ENCODE peak calls at places on chromosomes 5 and 9, in five cellular contexts. C is PC-3; L is CD4-positive, alpha-beta T cell; Q is ovary; B is IMR-90. Y is an unnamed sample. For H3K9me3, the result is how much of the 10 kb centered on the place peaks cover.

GRCh38 chr5:132877938-132878337 is 4.5 kb downstream of the LEAP2 start:
- DNase-seq in C (peak), Q (no peak), B (peak), L (no peak), Y (no peak)

GRCh38 chr5:39517800-39518199 is 93.0 kb upstream of the DAB2 start:
- DNase-seq in Q (no peak), B (peak), L (no peak), C (peak), Y (no peak)

GRCh38 chr5:172868436-172868923 is 34.4 kb downstream of the ERGIC1 start:
- DNase-seq in L (no peak), B (peak), Q (no peak), C (peak), Y (no peak)

GRCh38 chr5:82335807-82336206 is 57.7 kb upstream of the RPS23 start:
- DNase-seq in Q (no peak), L (no peak), C (peak), B (peak), Y (no peak)

GRCh38 chr9:98248737-98249474 is 6.5 kb downstream of the TBC1D2 start:
- DNase-seq in L (no peak), C (peak), B (peak), Q (no peak), Y (no peak)

GRCh38 chr9:137534256-137535119 is 15.7 kb downstream of the PNPLA7 start:
- DNase-seq in Q (no peak), B (peak), C (peak), L (no peak), Y (no peak)

GRCh38 chr9:14302405-14302804 is 11.5 kb downstream of the NFIB start:
- DNase-seq in L (no peak), Q (no peak), C (no peak), B (no peak), Y (no peak)

GRCh38 chr5:89351232-89351631 is 468.2 kb upstream of the MEF2C start:
- DNase-seq in Q (no peak), B (peak), L (no peak), C (peak), Y (no peak)

GRCh38 chr9:127975376-127976315 is 5.1 kb downstream of the EEIG1 start:
- DNase-seq in B (no peak), C (no peak), Q (peak), L (no peak), Y (no peak)

GRCh38 chr9:122302541-122302940 is 37.9 kb downstream of the MRRF start:
- DNase-seq in L (no peak), Q (no peak), C (no peak), B (peak), Y (no peak)

GRCh38 chr9:13896922-13897835 is 416.8 kb downstream of the NFIB start:
- DNase-seq in Q (no peak), L (no peak), C (no peak), B (no peak), Y (no peak)

GRCh38 chr5:24163091-24163490 is 481.7 kb downstream of the CDH10 start:
- DNase-seq in B (no peak), L (no peak), C (peak), Q (no peak), Y (no peak)

GRCh38 chr9:71541436-71541835 is 226.9 kb downstream of the CEMIP2 start:
- DNase-seq in C (no peak), B (no peak), L (no peak), Q (no peak), Y (no peak)

GRCh38 chr5:92332039-92332438 is 948.9 kb upstream of the ARRDC3 start:
- DNase-seq in Q (no peak), C (peak), L (no peak), B (peak), Y (no peak)

GRCh38 chr5:24864244-24864643 is 219.5 kb upstream of the CDH10 start:
- DNase-seq in B (no peak), Q (no peak), C (no peak), L (no peak), Y (no peak)

GRCh38 chr5:16935271-16936149 is 578 bp downstream of the MYO10 start:
- DNase-seq in Q (peak), L (no peak), C (peak), B (no peak), Y (no peak)

GRCh38 chr9:42852133-42852532 is 668.7 kb downstream of the SPATA31A6 start:
- DNase-seq in L (no peak), B (no peak), Q (no peak), C (peak), Y (peak)

GRCh38 chr5:143494162-143494561 is 90.7 kb upstream of the NR3C1 start:
- DNase-seq in C (peak), B (peak), Q (no peak), L (no peak), Y (no peak)

GRCh38 chr9:92717201-92718085 is 47.2 kb downstream of the BICD2 start:
- DNase-seq in Q (peak), C (no peak), B (no peak), L (no peak), Y (no peak)

DNA sequence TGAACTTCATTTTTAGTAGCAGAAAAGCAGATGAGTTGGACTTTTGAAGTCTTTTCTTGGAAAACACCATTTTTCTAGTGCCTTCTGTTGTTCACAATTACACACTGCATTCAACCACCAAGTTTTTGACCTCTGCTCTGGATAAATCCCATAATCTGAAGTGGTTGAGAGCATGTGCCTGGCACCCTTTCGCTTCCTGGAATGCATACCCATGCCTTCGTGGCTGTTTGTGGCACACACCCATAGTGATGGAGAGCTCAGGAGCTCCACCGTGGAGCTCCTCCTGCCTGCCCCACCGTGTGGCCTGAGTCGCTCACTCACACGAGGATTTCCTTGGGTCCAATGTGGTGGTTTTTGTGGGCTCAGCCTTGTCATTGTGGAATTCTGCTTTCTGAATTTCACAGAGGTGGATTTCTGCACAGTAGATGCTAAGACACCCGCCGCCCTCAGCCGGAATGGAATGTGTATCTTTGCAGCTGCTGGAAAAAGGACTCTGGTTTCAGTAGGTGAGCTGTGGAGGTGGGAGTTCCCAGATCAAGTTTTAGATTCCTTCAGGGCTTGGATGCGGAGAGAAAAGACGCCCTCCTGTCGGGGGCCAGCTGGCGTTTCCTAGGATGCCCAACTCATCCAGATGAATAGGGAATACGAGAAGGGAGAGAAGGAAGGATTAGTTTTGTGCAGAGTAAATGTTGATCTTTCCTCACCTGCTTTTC is 500.4 kb downstream of the IRX1 start:
- DNase-seq in C (no peak), B (no peak), L (no peak), Q (no peak), Y (no peak)
- H3K9me3 ChIP-seq in C (under half), B (under half), L (under half), Q (under half), Y (under half)

DNA sequence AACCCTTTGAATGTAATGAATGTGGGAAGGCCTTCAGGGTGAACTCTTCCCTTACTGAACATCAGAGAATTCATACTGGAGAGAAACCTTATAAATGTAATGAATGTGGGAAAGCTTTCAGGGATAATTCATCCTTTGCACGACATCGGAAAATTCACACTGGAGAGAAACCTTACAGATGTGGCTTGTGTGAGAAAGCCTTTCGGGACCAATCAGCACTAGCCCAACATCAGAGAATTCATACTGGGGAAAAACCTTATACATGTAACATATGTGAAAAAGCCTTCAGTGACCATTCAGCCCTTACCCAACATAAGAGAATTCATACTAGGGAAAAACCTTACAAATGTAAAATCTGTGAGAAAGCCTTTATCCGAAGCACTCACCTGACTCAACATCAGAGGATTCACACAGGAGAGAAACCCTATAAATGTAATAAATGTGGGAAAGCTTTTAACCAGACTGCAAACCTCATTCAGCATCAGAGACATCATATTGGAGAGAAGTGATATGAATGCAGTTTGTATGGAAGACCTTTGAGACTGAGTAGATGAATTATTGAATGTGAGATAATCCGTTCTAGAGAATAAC is 24.6 kb downstream of the ZNF454 start:
- DNase-seq in C (no peak), B (no peak), Q (no peak), L (no peak), Y (no peak)
- H3K9me3 ChIP-seq in C (half or more), B (half or more), Q (half or more), L (half or more), Y (under half)

GRCh38 chr5:1215320-1216096 is 9.7 kb upstream of the SLC6A18 start:
- DNase-seq in Q (no peak), L (no peak), C (no peak), B (no peak), Y (no peak)
- H3K9me3 ChIP-seq in Q (under half), L (under half), C (under half), B (under half), Y (under half)

DNA sequence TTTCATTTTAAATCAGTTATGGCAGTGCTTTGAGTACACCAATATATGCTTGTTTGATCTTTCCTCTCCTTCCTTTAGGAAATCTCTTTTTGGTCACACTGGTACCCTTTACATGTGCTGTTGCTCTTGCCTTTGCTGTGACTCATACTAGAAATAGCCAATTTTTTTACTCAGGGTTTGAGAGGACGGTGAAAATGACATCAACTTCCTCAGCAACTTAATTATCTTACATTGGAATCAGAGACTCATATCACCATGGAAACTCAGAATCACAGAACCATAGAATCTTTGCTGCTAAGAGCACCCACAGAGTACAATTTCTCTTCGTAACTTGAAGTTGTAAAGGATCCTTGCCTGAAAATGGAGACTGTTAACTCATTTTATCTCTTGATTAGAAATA is 13.8 kb upstream of the ZNF300 start:
- DNase-seq in B (peak), C (no peak), Q (no peak), L (no peak), Y (no peak)
- H3K9me3 ChIP-seq in B (under half), C (under half), Q (under half), L (under half), Y (under half)

GRCh38 chr5:98602534-98603112 is 170.8 kb upstream of the RGMB start:
- DNase-seq in L (no peak), B (no peak), C (no peak), Q (no peak), Y (no peak)
- H3K9me3 ChIP-seq in L (under half), B (under half), C (under half), Q (under half), Y (under half)

DNA sequence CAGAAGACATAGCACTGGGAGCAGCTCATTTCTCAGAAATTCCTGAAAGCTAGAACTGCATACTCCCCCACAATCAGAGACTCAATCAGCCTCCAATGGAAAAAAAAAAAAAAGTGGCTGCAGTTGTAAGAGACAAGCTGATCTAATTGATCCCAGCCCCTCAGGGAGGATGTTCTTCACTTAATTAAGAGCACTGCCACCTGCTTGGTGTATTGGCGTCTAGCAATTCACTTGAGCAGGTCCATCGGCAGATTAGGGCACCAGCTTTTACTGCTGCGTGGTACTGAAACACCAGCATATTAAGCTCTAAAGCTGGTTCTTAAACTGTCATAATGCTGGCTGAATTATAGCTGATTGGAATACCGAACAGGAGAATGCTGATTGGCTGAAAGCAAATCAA is 1890.1 kb upstream of the WWC1 start:
- DNase-seq in C (no peak), Q (no peak), L (no peak), B (no peak), Y (no peak)
- H3K9me3 ChIP-seq in C (under half), Q (under half), L (under half), B (under half), Y (under half)

DNA sequence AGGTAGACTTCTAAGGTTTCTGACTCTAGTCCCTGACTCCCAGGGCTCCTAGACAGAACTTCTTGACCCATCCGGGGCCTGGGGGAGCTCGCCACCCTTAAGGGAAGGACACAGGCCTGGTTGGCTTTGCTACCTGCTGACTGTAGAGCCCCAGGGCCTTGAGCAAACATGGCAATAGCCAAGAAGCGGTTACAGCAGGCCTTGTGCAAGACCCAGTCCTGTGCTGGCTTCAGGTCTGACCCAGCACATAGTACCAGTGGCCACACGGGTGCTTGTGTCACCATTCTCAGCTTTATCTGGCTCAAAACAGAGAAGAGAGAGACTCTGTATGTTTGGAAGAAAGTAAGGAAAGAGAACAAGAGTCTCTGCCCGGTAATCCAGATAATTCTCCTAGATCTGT is 41.8 kb downstream of the AP3B1 start:
- DNase-seq in B (no peak), L (no peak), C (no peak), Q (no peak), Y (no peak)
- H3K9me3 ChIP-seq in B (under half), L (under half), C (under half), Q (under half), Y (under half)

GRCh38 chr5:141437208-141437607 is 6.9 kb downstream of the PCDHGA12 start:
- DNase-seq in C (no peak), B (peak), L (no peak), Q (no peak), Y (no peak)

GRCh38 chr5:141434006-141434405 is 3.7 kb downstream of the PCDHGA12 start:
- DNase-seq in L (no peak), Q (no peak), B (peak), C (no peak), Y (no peak)

GRCh38 chr5:141427783-141428426 is 2.4 kb upstream of the PCDHGA12 start:
- DNase-seq in C (no peak), Q (no peak), B (no peak), L (no peak), Y (no peak)

GRCh38 chr5:141430332-141431113 is at the start of gene PCDHGA12:
- DNase-seq in Q (peak), L (no peak), B (peak), C (no peak), Y (no peak)

DNA sequence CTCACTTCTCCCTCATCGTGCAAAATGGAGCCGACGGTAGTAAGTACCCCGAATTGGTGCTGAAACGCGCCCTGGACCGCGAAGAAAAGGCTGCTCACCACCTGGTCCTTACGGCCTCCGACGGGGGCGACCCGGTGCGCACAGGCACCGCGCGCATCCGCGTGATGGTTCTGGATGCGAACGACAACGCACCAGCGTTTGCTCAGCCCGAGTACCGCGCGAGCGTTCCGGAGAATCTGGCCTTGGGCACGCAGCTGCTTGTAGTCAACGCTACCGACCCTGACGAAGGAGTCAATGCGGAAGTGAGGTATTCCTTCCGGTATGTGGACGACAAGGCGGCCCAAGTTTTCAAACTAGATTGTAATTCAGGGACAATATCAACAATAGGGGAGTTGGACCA is 979 bp downstream of the PCDHGA12 start:
- DNase-seq in L (no peak), Q (no peak), B (no peak), C (no peak), Y (no peak)
- H3K9me3 ChIP-seq in L (under half), Q (half or more), B (under half), C (under half), Y (under half)

Y was measured in T-helper 17 cell.